ENCODE peak calls at places on chromosomes 3 and 15, in six cellular contexts. L is Panc1, Q is AG04449, I is GM20000, K is fibroblast of pulmonary artery, V is suprapubic skin. H is an unnamed sample.

GRCh38 chr15:32853667-32854066 is 135.9 kb downstream of the GREM1 start:
- DNase-seq in L (no peak), Q (no peak), I (no peak), K (no peak), V (no peak), H (no peak)

GRCh38 chr15:38226867-38227266 is 25.8 kb upstream of the SPRED1 start:
- DNase-seq in L (peak), Q (no peak), I (no peak), K (peak), V (no peak), H (peak)

GRCh38 chr3:118760611-118761606 is 273.7 kb downstream of the IGSF11 start:
- DNase-seq in L (no peak), Q (no peak), I (no peak), K (no peak), V (no peak), H (no peak)

GRCh38 chr3:49027634-49028033 is 1.6 kb downstream of the IMPDH2 start:
- DNase-seq in L (no peak), Q (no peak), I (no peak), K (no peak), V (no peak), H (no peak)

GRCh38 chr15:68307131-68307928 is 29.8 kb downstream of the FEM1B start:
- DNase-seq in L (no peak), Q (no peak), I (no peak), K (no peak), V (no peak), H (peak)

GRCh38 chr3:140910860-140911259 is 30.8 kb upstream of the SLC25A36 start:
- DNase-seq in L (no peak), Q (no peak), I (no peak), K (peak), V (no peak), H (peak)

GRCh38 chr15:90866161-90866715 is 2.1 kb upstream of the FURIN start:
- DNase-seq in L (no peak), Q (no peak), I (no peak), K (no peak), V (no peak), H (no peak)

GRCh38 chr15:48096355-48096786 is 24.4 kb upstream of the SLC24A5 start:
- DNase-seq in L (no peak), Q (no peak), I (no peak), K (no peak), V (no peak), H (no peak)

GRCh38 chr3:63753567-63753966 is 65.5 kb upstream of the C3orf49 start:
- DNase-seq in L (no peak), Q (no peak), I (no peak), K (peak), V (no peak), H (no peak)

GRCh38 chr3:122730240-122730639 is 49.6 kb downstream of the PARP14 start:
- DNase-seq in L (no peak), Q (no peak), I (no peak), K (no peak), V (no peak), H (no peak)

GRCh38 chr3:108103971-108104797 is 13.4 kb upstream of the CD47 start:
- DNase-seq in L (no peak), Q (no peak), I (no peak), K (peak), V (no peak), H (no peak)

GRCh38 chr15:68300115-68300940 is 22.8 kb downstream of the FEM1B start:
- DNase-seq in L (no peak), Q (no peak), I (no peak), K (no peak), V (no peak), H (peak)

GRCh38 chr15:47715856-47716445 is 1.4 kb upstream of the SEMA6D start:
- DNase-seq in L (no peak), Q (no peak), I (no peak), K (peak), V (no peak), H (no peak)

GRCh38 chr3:45027406-45027805 is 1.3 kb downstream of the CLEC3B start:
- DNase-seq in L (no peak), Q (no peak), I (no peak), K (no peak), V (no peak), H (no peak)

GRCh38 chr15:93179072-93179471 is 90.1 kb upstream of the RGMA start:
- DNase-seq in L (no peak), Q (no peak), I (no peak), K (no peak), V (no peak), H (peak)

GRCh38 chr3:181782306-181782924 is 70.7 kb downstream of the SOX2 start:
- DNase-seq in L (peak), Q (no peak), I (no peak), K (peak), V (no peak), H (no peak)

GRCh38 chr3:5523125-5523524 is 335.6 kb downstream of the EDEM1 start:
- DNase-seq in L (no peak), Q (no peak), I (no peak), K (no peak), V (no peak), H (no peak)

GRCh38 chr15:30872341-30872748 is 31.4 kb upstream of the FAN1 start:
- DNase-seq in L (no peak), Q (no peak), I (no peak), K (no peak), V (no peak), H (no peak)

GRCh38 chr3:133944641-133945441 is 49.2 kb upstream of the RAB6B start:
- DNase-seq in L (no peak), Q (no peak), I (no peak), K (peak), V (peak), H (no peak)

GRCh38 chr3:69986419-69986818 is 13.1 kb upstream of the SAMMSON start:
- DNase-seq in L (no peak), Q (no peak), I (no peak), K (no peak), V (no peak), H (no peak)

GRCh38 chr3:45592405-45592804 is 2.1 kb upstream of the LIMD1 start:
- DNase-seq in L (no peak), Q (no peak), I (no peak), K (no peak), V (no peak), H (no peak)

GRCh38 chr3:42839616-42840015 is 30.4 kb downstream of the ACKR2 start:
- DNase-seq in L (peak), Q (peak), I (peak), K (peak), V (no peak), H (peak)

GRCh38 chr3:35966629-35967464 is 327.5 kb downstream of the ARPP21 start:
- DNase-seq in L (no peak), Q (no peak), I (no peak), K (no peak), V (no peak), H (no peak)

GRCh38 chr15:77416954-77417353 is 3.0 kb downstream of the PEAK1 start:
- DNase-seq in L (no peak), Q (no peak), I (no peak), K (no peak), V (no peak), H (no peak)

GRCh38 chr3:79154861-79155260 is 612.9 kb downstream of the ROBO1 start:
- DNase-seq in L (no peak), Q (no peak), I (no peak), K (no peak), V (no peak), H (no peak)

GRCh38 chr3:143445118-143445517 is 325.5 kb downstream of the CHST2 start:
- DNase-seq in L (no peak), Q (no peak), I (peak), K (no peak), V (no peak), H (no peak)

GRCh38 chr15:90037510-90037860 is 36.4 kb downstream of the ZNF710 start:
- DNase-seq in L (no peak), Q (no peak), I (no peak), K (peak), V (peak), H (no peak)

GRCh38 chr3:159884661-159885402 is 103.8 kb upstream of the IL12A start:
- DNase-seq in L (peak), Q (no peak), I (peak), K (peak), V (no peak), H (no peak)

GRCh38 chr3:65902304-65902793 is 136.4 kb downstream of the MAGI1 start:
- DNase-seq in L (no peak), Q (no peak), I (no peak), K (no peak), V (no peak), H (no peak)

GRCh38 chr3:156264771-156265170 is 144.4 kb downstream of the KCNAB1 start:
- DNase-seq in L (no peak), Q (no peak), I (no peak), K (no peak), V (no peak), H (no peak)

GRCh38 chr15:80068578-80068977 is 9.1 kb downstream of the ZFAND6 start:
- DNase-seq in L (no peak), Q (no peak), I (no peak), K (no peak), V (no peak), H (no peak)

GRCh38 chr3:37248179-37248578 is 73.8 kb upstream of the LRRFIP2 start:
- DNase-seq in L (no peak), Q (no peak), I (no peak), K (no peak), V (no peak), H (no peak)

GRCh38 chr3:37249294-37249693 is 74.9 kb upstream of the LRRFIP2 start:
- DNase-seq in L (no peak), Q (no peak), I (no peak), K (no peak), V (no peak), H (no peak)

GRCh38 chr3:37249717-37250116 is 75.3 kb upstream of the LRRFIP2 start:
- DNase-seq in L (no peak), Q (no peak), I (no peak), K (no peak), V (no peak), H (no peak)

GRCh38 chr3:37245003-37245402 is 70.6 kb upstream of the LRRFIP2 start:
- DNase-seq in L (no peak), Q (no peak), I (no peak), K (no peak), V (no peak), H (no peak)

DNA sequence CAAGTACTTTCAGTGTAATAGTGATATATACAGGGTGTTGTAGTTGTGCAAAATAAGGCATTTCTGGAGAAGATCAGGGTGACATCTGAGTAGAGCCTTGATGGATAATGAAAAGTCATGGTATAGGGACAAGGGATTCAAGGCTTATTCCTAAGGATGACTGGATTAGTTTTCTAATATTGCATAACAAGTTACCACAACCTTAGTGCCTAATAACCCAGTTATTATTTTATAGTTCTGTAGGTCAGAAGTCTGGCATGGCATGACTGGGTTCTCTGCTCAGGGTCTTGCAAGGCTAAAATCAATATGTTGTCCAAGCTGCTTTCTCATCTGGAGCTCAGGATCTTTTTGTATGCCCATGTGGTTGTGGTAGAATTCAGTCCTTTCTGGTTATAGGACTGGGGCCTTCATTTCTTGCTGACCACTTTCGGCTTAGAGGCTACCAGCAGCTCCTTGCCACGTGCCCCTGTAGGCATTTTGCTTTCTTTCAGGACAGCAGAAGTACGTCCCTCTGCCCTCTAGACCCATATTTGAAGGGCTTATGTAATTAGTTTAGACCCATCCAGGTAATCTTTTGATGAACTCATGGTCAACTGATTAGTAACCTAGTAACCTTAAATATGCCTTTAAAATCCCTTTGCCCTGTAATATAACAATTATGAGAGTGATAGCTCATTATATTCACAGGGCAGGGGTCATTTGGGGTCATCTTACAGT is 73.2 kb upstream of the LRRFIP2 start:
- DNase-seq in L (no peak), Q (no peak), I (no peak), K (no peak), V (no peak), H (no peak)
- TF ChIP-seq CTCF in L (no peak), Q (no peak), I (no peak), K (no peak), V (no peak), H (no peak)

DNA sequence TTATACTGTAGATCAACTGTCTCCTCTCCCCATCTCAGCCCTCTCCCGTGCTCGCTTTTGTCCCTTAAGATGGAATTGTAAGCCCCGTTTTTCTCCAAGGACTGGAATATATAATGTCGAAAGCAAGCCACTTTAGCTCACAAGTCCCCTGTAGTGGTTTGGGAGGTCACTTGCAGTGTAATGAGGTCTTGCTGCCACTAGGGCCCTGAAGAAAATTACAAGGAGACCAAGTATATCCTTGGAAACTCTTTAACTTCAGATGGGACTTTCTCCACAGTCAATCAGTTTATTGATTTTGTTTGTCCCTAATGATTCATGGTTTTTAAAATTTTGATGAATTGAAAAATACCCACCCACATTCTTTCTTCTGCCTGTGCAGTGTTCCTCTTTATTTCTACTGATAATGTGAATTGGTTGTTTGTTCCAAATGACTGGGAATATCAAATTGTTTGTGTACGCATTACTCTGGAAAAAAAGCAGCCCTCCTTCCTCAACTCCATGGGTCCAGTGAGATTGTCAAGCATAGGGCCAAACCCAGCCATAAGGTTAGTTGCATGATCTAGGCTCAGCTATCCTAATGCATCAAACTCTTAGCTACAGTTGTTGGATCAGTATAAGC is 294.8 kb downstream of the MCTP2 start:
- DNase-seq in L (no peak), Q (no peak), I (no peak), K (no peak), V (no peak), H (no peak)
- TF ChIP-seq CTCF in L (peak), Q (no peak), I (no peak), K (no peak), V (no peak), H (peak)

GRCh38 chr3:1275495-1275894 is 182.7 kb downstream of the CNTN6 start:
- DNase-seq in L (no peak), Q (no peak), I (no peak), K (no peak), V (no peak), H (no peak)
- TF ChIP-seq CTCF in L (peak), Q (no peak), I (peak), K (peak), V (no peak), H (no peak)

GRCh38 chr3:152591448-152592003 is 243.4 kb upstream of the P2RY1 start:
- DNase-seq in L (no peak), Q (no peak), I (no peak), K (no peak), V (no peak), H (no peak)

GRCh38 chr3:152589644-152590043 is 245.3 kb upstream of the P2RY1 start:
- DNase-seq in L (no peak), Q (no peak), I (no peak), K (peak), V (no peak), H (no peak)

GRCh38 chr3:152583913-152584312 is 251.0 kb upstream of the P2RY1 start:
- DNase-seq in L (no peak), Q (no peak), I (no peak), K (peak), V (no peak), H (no peak)

GRCh38 chr3:152587861-152588260 is 247.1 kb upstream of the P2RY1 start:
- DNase-seq in L (no peak), Q (no peak), I (no peak), K (no peak), V (no peak), H (no peak)

GRCh38 chr3:152586974-152587373 is 248.0 kb upstream of the P2RY1 start:
- DNase-seq in L (no peak), Q (no peak), I (no peak), K (no peak), V (no peak), H (no peak)
- TF ChIP-seq CTCF in L (no peak), Q (no peak), I (no peak), K (no peak), V (no peak), H (no peak)

GRCh38 chr3:111812680-111813079 is 46.4 kb upstream of the PHLDB2 start:
- DNase-seq in L (no peak), Q (no peak), I (no peak), K (peak), V (no peak), H (no peak)
- TF ChIP-seq CTCF in L (no peak), Q (no peak), I (no peak), K (no peak), V (no peak), H (no peak)

GRCh38 chr3:29973763-29974162 is 632.6 kb upstream of the TGFBR2 start:
- DNase-seq in L (no peak), Q (no peak), I (no peak), K (no peak), V (no peak), H (no peak)
- TF ChIP-seq CTCF in L (no peak), Q (no peak), I (no peak), K (no peak), V (no peak), H (no peak)

DNA sequence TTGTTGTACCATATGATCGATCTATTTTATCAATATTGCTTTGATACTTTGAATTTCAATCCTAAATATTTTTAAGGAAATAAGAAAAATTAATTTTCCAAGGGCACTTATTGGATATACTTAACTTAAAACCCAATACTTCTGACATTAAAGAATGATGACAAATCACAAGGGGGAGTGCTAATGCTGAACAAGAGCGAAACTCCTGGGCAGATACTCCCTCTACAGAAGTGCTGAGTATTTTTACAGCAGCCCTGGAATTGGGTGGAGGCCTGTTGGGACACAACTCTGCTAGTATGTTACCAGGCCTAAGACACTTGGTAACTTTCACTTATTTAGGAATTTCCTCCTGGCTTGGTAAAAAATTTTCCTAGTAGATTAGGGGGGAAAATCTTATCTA is 46.2 kb downstream of the DENND6A start:
- DNase-seq in L (no peak), Q (no peak), I (peak), K (peak), V (no peak), H (no peak)
- TF ChIP-seq CTCF in L (no peak), Q (no peak), I (no peak), K (peak), V (no peak), H (no peak)